ENCODE peak calls at places on chromosomes 13 and 19, in ten cellular contexts. P is hepatic stellate cell; W is NCI-H2081; F is glutamatergic neuron; I is hypothalamus; B is astrocyte; L is GM04504; S is amniotic stem cell; V is GM23338; J is stimulated activated CD8-positive, alpha-beta memory T cell treated with anti-CD3 and anti-CD28 coated beads, Interleukin-7, amount 100 ng/mL, for 1 hour. U is an unnamed sample.

GRCh38 chr13:46119883-46120614 is 15.2 kb upstream of the CPB2 start:
- DNase-seq in J (no peak), L (peak), F (no peak), S (no peak), P (no peak), B (peak), I (no peak), W (no peak), V (no peak), U (peak)

GRCh38 chr13:59674616-59675015 is 489.1 kb downstream of the DIAPH3 start:
- DNase-seq in F (no peak), J (no peak), L (no peak), S (no peak), B (no peak), P (no peak), I (no peak), W (no peak), V (no peak), U (no peak)

GRCh38 chr19:29810504-29810871 is 1.3 kb upstream of the CCNE1 start:
- DNase-seq in F (no peak), W (no peak), L (peak), S (no peak), B (no peak), P (no peak), I (no peak), J (no peak), V (no peak), U (peak)

GRCh38 chr19:3497757-3498515 is 2.5 kb downstream of the DOHH start:
- DNase-seq in P (no peak), B (no peak), S (no peak), I (no peak), F (no peak), J (no peak), W (no peak), V (no peak), L (no peak), U (no peak)

GRCh38 chr19:38384209-38385027 is 3.4 kb downstream of the GGN start:
- DNase-seq in P (no peak), V (peak), I (no peak), L (no peak), S (no peak), B (no peak), J (no peak), F (peak), W (no peak), U (no peak)

GRCh38 chr13:39957868-39958676 is 302.6 kb downstream of the COG6 start:
- DNase-seq in P (no peak), S (no peak), V (no peak), F (no peak), B (no peak), J (no peak), L (no peak), I (no peak), W (no peak), U (no peak)

GRCh38 chr19:867855-868457 is 8.5 kb downstream of the CFD start:
- DNase-seq in P (no peak), I (no peak), B (no peak), J (no peak), F (no peak), S (no peak), W (no peak), V (no peak), L (no peak), U (no peak)

GRCh38 chr13:24276310-24276709 is 33.1 kb upstream of the C1QTNF9 start:
- DNase-seq in S (no peak), J (no peak), I (no peak), V (no peak), W (no peak), L (no peak), P (no peak), F (no peak), B (no peak), U (no peak)

GRCh38 chr19:30741539-30741938 is 369.4 kb downstream of the ZNF536 start:
- DNase-seq in I (no peak), F (no peak), V (no peak), S (no peak), W (no peak), J (no peak), L (no peak), P (no peak), B (no peak), U (no peak)

GRCh38 chr13:74133657-74134201 is 475 bp downstream of the KLF12 start:
- DNase-seq in F (peak), B (peak), V (peak), I (peak), S (peak), P (peak), J (peak), W (peak), L (peak), U (peak)